ENCODE peak calls at places on chromosomes 7 and 10, in five cellular contexts. E is BJ; B is activated CD4-positive, CD25-positive, alpha-beta regulatory T cell treated with anti-CD3 and anti-CD28 coated beads, Interleukin-2, amount 50 U/mL, for 16 hours; G is NCI-H187; H is T-helper 1 cell. R is an unnamed sample.
A peak's percentile ranks its signal among the peaks of the same experiment; 100 is the strongest.

GRCh38 chr10:78306358-78306757 is 272.7 kb downstream of the RPS24 start:
- DNase-seq in E (no peak), B (no peak), G (no peak), H (no peak), R (no peak)

GRCh38 chr10:116210588-116211346 is 62.2 kb downstream of the GFRA1 start:
- DNase-seq in E (no peak), B (no peak), G (no peak), H (no peak), R (no peak)

GRCh38 chr7:141973673-141974072 is at the start of gene TAS2R38:
- DNase-seq in E (no peak), B (no peak), G (no peak), H (no peak), R (no peak)

GRCh38 chr10:5547934-5548660 is 23.3 kb downstream of the CALML3 start:
- DNase-seq in E (no peak), B (no peak), G (no peak), H (no peak), R (no peak)

GRCh38 chr10:20909801-20910200 is 12.7 kb upstream of the NEBL start:
- DNase-seq in E (no peak), B (no peak), G (no peak), H (no peak), R (no peak)

GRCh38 chr10:98456688-98457482 is 10.2 kb upstream of the HPS1 start:
- DNase-seq in E (no peak), B (no peak), G (no peak), H (no peak), R (no peak)

GRCh38 chr10:75709830-75710229 is 278.4 kb downstream of the LRMDA start:
- DNase-seq in E (no peak), B (no peak), G (no peak), H (no peak), R (no peak)

GRCh38 chr10:12848439-12849173 is 152.9 kb downstream of the CCDC3 start:
- DNase-seq in E (no peak), B (no peak), G (no peak), H (no peak), R (no peak)

GRCh38 chr10:60606343-60607080 is 171.8 kb upstream of the CDK1 start:
- DNase-seq in E (no peak), B (no peak), G (no peak), H (no peak), R (no peak)

GRCh38 chr10:121106607-121107006 is 255.4 kb downstream of the WDR11 start:
- DNase-seq in E (no peak), B (no peak), G (no peak), H (no peak), R (no peak)

GRCh38 chr10:113151178-113151577 is 201.1 kb downstream of the TCF7L2 start:
- DNase-seq in E (no peak), B (no peak), G (no peak), H (no peak), R (no peak)

GRCh38 chr7:149621776-149622175 is 124.2 kb upstream of the ZNF746 start:
- DNase-seq in E (no peak), B (no peak), G (no peak), H (no peak), R (no peak)

GRCh38 chr10:31404640-31405039 is 85.6 kb downstream of the ZEB1 start:
- DNase-seq in E (no peak), B (no peak), G (no peak), H (no peak), R (no peak)

GRCh38 chr10:33286186-33286934 is 48.1 kb downstream of the NRP1 start:
- DNase-seq in E (no peak), B (no peak), G (no peak), H (no peak), R (no peak)

GRCh38 chr10:103757531-103758293 is 97.7 kb downstream of the SH3PXD2A start:
- DNase-seq in E (peak; percentile 31), B (no peak), G (no peak), H (peak; percentile 25), R (no peak)

R was measured in tibial nerve.